ENCODE peak calls at places on chromosomes 12 and 14, in five cellular contexts. K, V, Z, C and U are unnamed samples.

GRCh38 chr14:25833341-25834121 is 764.3 kb downstream of the NOVA1 start:
- DNase-seq in Z (peak), V (no peak), K (no peak), C (no peak), U (no peak)

GRCh38 chr12:75305412-75306332 is 24.5 kb downstream of the CAPS2 start:
- DNase-seq in V (no peak), K (no peak), Z (no peak), C (no peak), U (no peak)

GRCh38 chr14:56412453-56413434 is 166.9 kb upstream of the TMEM260 start:
- DNase-seq in C (no peak), V (no peak), Z (no peak), K (no peak), U (no peak)

GRCh38 chr12:124481257-124481750 is 86.1 kb downstream of the NCOR2 start:
- DNase-seq in V (no peak), Z (no peak), K (no peak), C (no peak), U (no peak)

GRCh38 chr14:45811155-45811554 is 558.2 kb upstream of the MIS18BP1 start:
- DNase-seq in Z (no peak), V (no peak), C (no peak), K (no peak), U (no peak)

GRCh38 chr12:95533985-95534384 is 17.3 kb downstream of the USP44 start:
- DNase-seq in Z (no peak), C (no peak), V (no peak), K (no peak), U (no peak)

GRCh38 chr14:71933026-71933587 is 878 bp downstream of the RGS6 start:
- DNase-seq in Z (no peak), V (peak), K (no peak), C (no peak), U (no peak)

GRCh38 chr14:50830932-50831703 is at the start of gene NIN:
- DNase-seq in K (peak), Z (peak), C (peak), V (peak), U (peak)

GRCh38 chr12:58067610-58068387 is 126.4 kb downstream of the ATP23 start:
- DNase-seq in C (no peak), Z (no peak), V (peak), K (peak), U (no peak)

GRCh38 chr12:89212339-89212771 is 139.9 kb downstream of the DUSP6 start:
- DNase-seq in Z (no peak), K (no peak), C (no peak), V (peak), U (no peak)

GRCh38 chr14:61438036-61438435 is 116.7 kb downstream of the PRKCH start:
- DNase-seq in K (no peak), Z (no peak), C (no peak), V (no peak), U (no peak)

GRCh38 chr14:75542585-75543091 is 20.4 kb downstream of the BATF start:
- DNase-seq in V (peak), K (no peak), C (peak), Z (no peak), U (peak)

GRCh38 chr14:23939607-23940326 is 13.8 kb upstream of the DHRS4 start:
- DNase-seq in Z (no peak), C (no peak), K (no peak), V (no peak), U (no peak)

GRCh38 chr12:87140257-87140656 is 884.1 kb upstream of the MGAT4C start:
- DNase-seq in Z (no peak), K (no peak), V (peak), C (no peak), U (no peak)

GRCh38 chr14:81618695-81619094 is 85.0 kb upstream of the SEL1L start:
- DNase-seq in Z (no peak), K (no peak), V (no peak), C (no peak), U (no peak)

GRCh38 chr12:110174373-110174996 is 50.3 kb downstream of the IFT81 start:
- DNase-seq in C (no peak), Z (no peak), K (no peak), V (no peak), U (no peak)

GRCh38 chr14:41222581-41222980 is 384.1 kb upstream of the LRFN5 start:
- DNase-seq in C (no peak), Z (no peak), K (no peak), V (no peak), U (no peak)

GRCh38 chr12:123494124-123494843 is 36.3 kb downstream of the SNRNP35 start:
- DNase-seq in K (no peak), C (no peak), Z (no peak), V (no peak), U (no peak)

GRCh38 chr12:131223791-131224567 is 270.3 kb downstream of the ADGRD1 start:
- DNase-seq in K (no peak), Z (no peak), V (no peak), C (no peak), U (no peak)

GRCh38 chr12:121537814-121538698 is 42.8 kb downstream of the KDM2B start:
- DNase-seq in V (peak), C (no peak), K (no peak), Z (no peak), U (peak)

GRCh38 chr14:36069535-36069900 is 107.0 kb downstream of the PTCSC3 start:
- DNase-seq in Z (peak), V (peak), K (peak), C (no peak), U (peak)

GRCh38 chr12:111529424-111530368 is 69.4 kb downstream of the ATXN2 start:
- DNase-seq in C (peak), K (peak), V (peak), Z (peak), U (peak)

GRCh38 chr12:13039557-13039956 is 4.6 kb upstream of the FAM234B start:
- DNase-seq in C (no peak), V (no peak), K (no peak), Z (no peak), U (no peak)

GRCh38 chr12:65232490-65233077 is 45.9 kb upstream of the MSRB3 start:
- DNase-seq in Z (no peak), V (peak), K (peak), C (no peak), U (peak)

GRCh38 chr14:101464984-101465794 is 96.1 kb upstream of the DIO3 start:
- DNase-seq in K (no peak), Z (no peak), V (no peak), C (no peak), U (no peak)

GRCh38 chr14:102805941-102806340 is 28.7 kb downstream of the TRAF3 start:
- DNase-seq in V (no peak), K (no peak), Z (no peak), C (no peak), U (no peak)

GRCh38 chr12:68310370-68310769 is 21.8 kb downstream of the MDM1 start:
- DNase-seq in V (peak), K (peak), C (no peak), Z (no peak), U (no peak)

GRCh38 chr14:45610303-45610702 is 357.3 kb upstream of the MIS18BP1 start:
- DNase-seq in Z (no peak), C (no peak), V (peak), K (no peak), U (no peak)

GRCh38 chr14:105478624-105479305 is 4.1 kb downstream of the CRIP2 start:
- DNase-seq in V (no peak), K (no peak), Z (no peak), C (peak), U (no peak)

GRCh38 chr12:112963227-112963861 is 15.0 kb upstream of the OAS2 start:
- DNase-seq in Z (no peak), V (no peak), K (no peak), C (no peak), U (no peak)